ENCODE peak calls at places on chromosomes 2 and 18, in four cellular contexts. M is HCT116, A is IMR-90, H is neuronal stem cell. C is an unnamed sample.

GRCh38 chr2:3198119-3198518 is 179.5 kb downstream of the EIPR1 start:
- DNase-seq in M (no peak), H (peak; percentile 30), A (no peak), C (peak; percentile 74)

GRCh38 chr2:174465327-174465726 is 21.5 kb downstream of the GPR155 start:
- DNase-seq in A (no peak), H (no peak), M (no peak), C (no peak)

GRCh38 chr2:109447251-109447661 is 166.5 kb downstream of the SEPTIN10 start:
- DNase-seq in A (peak; percentile 98), H (no peak), M (no peak), C (no peak)

GRCh38 chr18:31773774-31774476 is 13.2 kb upstream of the SLC25A52 start:
- DNase-seq in A (no peak), H (no peak), M (no peak), C (no peak)

GRCh38 chr2:38323623-38324022 is 53.5 kb downstream of the ATL2 start:
- DNase-seq in M (no peak), H (no peak), A (no peak), C (no peak)

GRCh38 chr2:171347591-171348032 is 86.2 kb downstream of the METTL8 start:
- DNase-seq in M (peak; percentile 28), H (no peak), A (peak; percentile 93), C (no peak)

GRCh38 chr18:34978953-34979608 is 62.1 kb upstream of the MAPRE2 start:
- DNase-seq in H (no peak), M (peak; percentile 97), A (peak; percentile 95), C (peak; percentile 45)

GRCh38 chr2:128472789-128473174 is 154.1 kb upstream of the HS6ST1 start:
- DNase-seq in H (no peak), A (peak; percentile 35), M (no peak), C (no peak)

GRCh38 chr2:7670905-7671304 is 753.7 kb downstream of the RNF144A start:
- DNase-seq in H (no peak), M (no peak), A (no peak), C (no peak)

GRCh38 chr2:60888853-60889252 is 7.5 kb downstream of the REL start:
- DNase-seq in A (no peak), M (no peak), H (no peak), C (no peak)

GRCh38 chr2:207955456-207955855 is 69.9 kb downstream of the PLEKHM3 start:
- DNase-seq in A (no peak), M (no peak), H (no peak), C (no peak)

GRCh38 chr2:55419236-55419513 is 481 bp downstream of the CCDC88A start:
- DNase-seq in H (no peak), A (peak; percentile 18), M (no peak), C (peak; percentile 64)

GRCh38 chr18:12336887-12337286 is 28.8 kb downstream of the TUBB6 start:
- DNase-seq in M (no peak), H (no peak), A (peak; percentile 67), C (no peak)

GRCh38 chr2:45173513-45173912 is 164.3 kb upstream of the SIX2 start:
- DNase-seq in H (no peak), M (peak; percentile 59), A (peak; percentile 93), C (no peak)

GRCh38 chr2:203500951-203501350 is 34.1 kb downstream of the RAPH1 start:
- DNase-seq in A (no peak), H (no peak), M (no peak), C (no peak)

GRCh38 chr2:239305222-239305575 is 95.6 kb downstream of the HDAC4 start:
- DNase-seq in A (no peak), H (no peak), M (no peak), C (no peak)

GRCh38 chr2:54568876-54569298 is 112.8 kb downstream of the SPTBN1 start:
- DNase-seq in M (no peak), A (no peak), H (no peak), C (no peak)

GRCh38 chr2:131056204-131056975 is 36.9 kb downstream of the FAM168B start:
- DNase-seq in M (no peak), A (no peak), H (no peak), C (no peak)

GRCh38 chr2:31382452-31383120 is 32.0 kb downstream of the XDH start:
- DNase-seq in A (peak; percentile 79), M (no peak), H (no peak), C (no peak)

GRCh38 chr2:101185085-101185484 is 33.9 kb upstream of the TBC1D8 start:
- DNase-seq in H (no peak), A (no peak), M (no peak), C (no peak)

GRCh38 chr2:168315331-168316072 is 68.1 kb upstream of the STK39 start:
- DNase-seq in H (no peak), M (no peak), A (no peak), C (no peak)

GRCh38 chr18:77100751-77101355 is 31.7 kb downstream of the MBP start:
- DNase-seq in H (no peak), M (no peak), A (no peak), C (no peak)

GRCh38 chr2:175633227-175633626 is 368.8 kb downstream of the LNPK start:
- DNase-seq in H (no peak), A (no peak), M (no peak), C (no peak)

GRCh38 chr2:113826346-113827285 is 63.3 kb upstream of the ACTR3 start:
- DNase-seq in H (peak; percentile 12), M (no peak), A (no peak), C (no peak)

GRCh38 chr2:96427917-96428316 is 77.2 kb downstream of the NEURL3 start:
- DNase-seq in H (no peak), A (peak; percentile 70), M (peak; percentile 90), C (no peak)

GRCh38 chr2:239729681-239730566 is 295.2 kb downstream of the NDUFA10 start:
- DNase-seq in A (no peak), M (no peak), H (no peak), C (no peak)

GRCh38 chr18:5879479-5879882 is 15.8 kb downstream of the TMEM200C start:
- DNase-seq in A (peak; percentile 65), H (no peak), M (no peak), C (peak; percentile 71)

GRCh38 chr2:162072976-162073775 is 839 bp downstream of the DPP4 start:
- DNase-seq in M (no peak), A (peak; percentile 22), H (no peak), C (no peak)

GRCh38 chr2:217223222-217223930 is 363.5 kb upstream of the TNP1 start:
- DNase-seq in M (no peak), H (no peak), A (peak; percentile 99), C (peak; percentile 89)

GRCh38 chr2:19738707-19739106 is 163.1 kb downstream of the TTC32 start:
- DNase-seq in A (peak; percentile 80), M (no peak), H (no peak), C (no peak)

GRCh38 chr2:210478661-210479060 is 2.1 kb upstream of the LANCL1 start:
- DNase-seq in M (no peak), A (no peak), H (no peak), C (no peak)

GRCh38 chr2:210474776-210475175 is 1.8 kb downstream of the LANCL1 start:
- DNase-seq in A (no peak), M (no peak), H (no peak), C (no peak)

GRCh38 chr2:210476194-210477128 is at the start of gene LANCL1:
- DNase-seq in A (peak; percentile 81), H (peak; percentile 76), M (peak; percentile 80), C (peak; percentile 95)

GRCh38 chr2:210477496-210477895 is 937 bp upstream of the LANCL1 start:
- DNase-seq in A (peak; percentile 64), H (no peak), M (peak; percentile 66), C (no peak)

DNA sequence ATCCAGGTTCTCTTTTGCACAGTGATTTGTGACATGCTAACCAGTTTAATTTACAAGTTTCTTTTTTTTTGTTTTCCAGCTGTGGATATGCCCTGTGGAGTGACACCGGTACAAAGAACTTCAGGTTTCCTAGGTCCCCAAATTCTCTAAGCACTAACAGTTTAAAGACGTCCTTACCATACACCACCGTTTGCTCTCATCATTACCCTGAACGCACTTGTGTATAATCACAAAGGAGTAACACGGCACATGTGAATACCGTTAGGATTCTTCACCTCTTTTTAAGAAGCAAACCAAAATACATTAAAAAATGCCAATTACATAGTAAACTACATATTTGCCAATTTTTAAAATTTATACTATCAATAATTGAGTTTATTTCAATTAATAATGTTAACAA is 833 bp downstream of the LANCL1 start:
- DNase-seq in H (no peak), M (no peak), A (no peak), C (no peak)
- H2AFZ ChIP-seq in H (no peak overlapping the region), M (no peak overlapping the region), A (no peak overlapping the region), C (no peak overlapping the region)

GRCh38 chr2:112824701-112825099 is 11.9 kb downstream of the IL1B start:
- DNase-seq in M (no peak), A (no peak), H (no peak), C (no peak)
- H3K27ac ChIP-seq in M (no peak overlapping the region), A (no peak overlapping the region), H (no peak overlapping the region), C (no peak overlapping the region)

GRCh38 chr2:221484761-221485499 is 87.2 kb downstream of the EPHA4 start:
- DNase-seq in A (no peak), H (no peak), M (no peak), C (no peak)
- H2AFZ ChIP-seq in A (no peak overlapping the region), H (no peak overlapping the region), M (no peak overlapping the region), C (no peak overlapping the region)

GRCh38 chr2:75007061-75007460 is 48.6 kb downstream of the POLE4 start:
- DNase-seq in A (peak; percentile 12), H (no peak), M (no peak), C (no peak)

GRCh38 chr2:75007819-75008218 is 49.4 kb downstream of the POLE4 start:
- DNase-seq in M (no peak), H (no peak), A (no peak), C (no peak)

GRCh38 chr2:75010571-75010970 is 52.1 kb downstream of the POLE4 start:
- DNase-seq in A (no peak), M (no peak), H (no peak), C (no peak)

GRCh38 chr2:75012080-75012479 is 53.6 kb downstream of the POLE4 start:
- DNase-seq in H (no peak), M (no peak), A (peak; percentile 22), C (no peak)
- H3K27ac ChIP-seq in H (no peak overlapping the region), M (no peak overlapping the region), A (no peak overlapping the region), C (no peak overlapping the region)

DNA sequence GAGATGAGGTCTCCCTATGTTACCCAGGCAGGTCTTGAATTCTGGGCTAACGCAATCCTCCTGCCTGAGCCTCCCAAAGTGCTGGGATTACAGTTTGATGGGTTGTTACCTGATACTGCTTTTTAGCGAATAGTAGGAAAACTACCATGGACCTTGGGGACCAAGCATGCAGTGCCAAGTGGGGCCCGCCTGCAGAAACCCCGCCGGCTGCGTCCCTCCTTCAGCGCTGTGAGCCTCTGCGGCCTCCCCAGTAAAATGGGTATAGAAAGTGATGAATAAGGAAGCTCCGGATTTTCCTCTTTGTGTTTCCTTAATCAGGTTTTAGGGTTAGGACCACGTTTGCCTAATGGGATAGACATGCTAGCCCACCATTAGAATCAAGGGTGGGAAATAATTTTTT is 30.4 kb downstream of the RAMP1 start:
- DNase-seq in A (no peak), H (no peak), M (no peak), C (no peak)
- H2AFZ ChIP-seq in A (no peak overlapping the region), H (no peak overlapping the region), M (no peak overlapping the region), C (no peak overlapping the region)

GRCh38 chr2:46982356-46983064 is 66.9 kb upstream of the MCFD2 start:
- DNase-seq in M (no peak), A (no peak), H (no peak), C (peak; percentile 78)
- H3K27ac ChIP-seq in M (no peak overlapping the region), A (no peak overlapping the region), H (no peak overlapping the region), C (peak overlapping the region; percentile 100)

DNA sequence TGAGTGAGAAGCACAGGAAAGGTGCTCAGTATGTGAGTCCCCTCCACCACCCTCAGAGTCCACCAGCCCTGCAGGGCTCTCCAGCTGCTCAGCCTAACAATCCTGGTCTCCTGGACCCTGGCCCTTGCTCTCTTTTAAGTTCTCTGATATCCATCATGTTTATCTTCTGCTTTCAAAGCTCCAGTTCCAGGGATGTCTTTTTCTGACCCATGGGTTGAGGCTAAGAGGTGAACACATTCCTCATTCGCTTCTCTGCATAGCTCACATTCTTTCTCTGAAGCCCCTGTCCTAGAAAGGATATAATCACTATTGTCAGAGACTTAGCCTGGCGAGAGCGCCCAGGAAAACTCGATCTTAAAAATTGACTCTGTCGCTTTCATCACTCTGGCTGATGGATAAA is 86.4 kb downstream of the ARL4C start:
- DNase-seq in M (no peak), A (no peak), H (peak; percentile 50), C (no peak)
- H2AFZ ChIP-seq in M (no peak overlapping the region), A (no peak overlapping the region), H (peak overlapping the region; percentile 9), C (no peak overlapping the region)

C was measured in Karpas-422.